ENCODE peak calls at places on chromosomes 7 and 10, in ten cellular contexts. R is mammary epithelial cell, X is H9, N is breast epithelium, J is astrocyte, A is K562, T is ovary, Z is left ventricle myocardium inferior, V is cardiac muscle cell, C is mesendoderm. I is an unnamed sample.

GRCh38 chr7:93910076-93910994 is 4.0 kb downstream of the GNGT1 start:
- DNase-seq in A (no peak), N (no peak), Z (no peak), X (no peak), V (peak; percentile 92), T (peak; percentile 85), R (no peak), J (peak; percentile 84), C (no peak), I (peak; percentile 51)

GRCh38 chr10:54587973-54588372 is 213.1 kb downstream of the PCDH15 start:
- DNase-seq in R (no peak), C (no peak), X (no peak), T (no peak), N (no peak), J (no peak), A (no peak), Z (no peak), V (no peak), I (no peak)

GRCh38 chr7:47100815-47101435 is 481.0 kb downstream of the TNS3 start:
- DNase-seq in R (peak; percentile 35), N (no peak), C (peak; percentile 77), Z (peak; percentile 35), J (no peak), A (peak; percentile 34), X (peak; percentile 78), T (peak; percentile 27), V (peak; percentile 84), I (peak; percentile 76)

GRCh38 chr7:114663502-114663901 is 248.9 kb downstream of the FOXP2 start:
- DNase-seq in A (no peak), V (peak; percentile 61), R (peak; percentile 3), X (no peak), C (peak; percentile 59), J (peak; percentile 3), Z (no peak), T (no peak), N (no peak), I (no peak)

GRCh38 chr10:76649723-76650127 is 987.9 kb downstream of the KCNMA1 start:
- DNase-seq in J (peak; percentile 64), N (no peak), R (peak; percentile 13), X (no peak), C (no peak), V (peak; percentile 10), A (no peak), T (no peak), Z (no peak), I (no peak)

GRCh38 chr10:105837951-105838350 is 1196.9 kb downstream of the SORCS3 start:
- DNase-seq in X (no peak), C (peak; percentile 13), J (peak; percentile 20), Z (no peak), A (no peak), V (peak; percentile 25), N (no peak), R (peak; percentile 4), T (no peak), I (no peak)

GRCh38 chr10:75779276-75779675 is 347.9 kb downstream of the LRMDA start:
- DNase-seq in J (no peak), V (no peak), C (no peak), A (no peak), N (no peak), Z (no peak), R (no peak), T (no peak), X (no peak), I (peak; percentile 61)

GRCh38 chr10:26725837-26726727 is 28.6 kb downstream of the PDSS1 start:
- DNase-seq in Z (peak; percentile 51), C (peak; percentile 35), R (peak; percentile 29), X (no peak), A (peak; percentile 59), J (peak; percentile 60), V (peak; percentile 81), T (peak; percentile 70), N (no peak), I (peak; percentile 76)

GRCh38 chr7:74480861-74481417 is 27.2 kb downstream of the GTF2IRD1 start:
- DNase-seq in R (peak; percentile 31), V (peak; percentile 91), A (no peak), N (peak; percentile 70), J (peak; percentile 70), T (peak; percentile 69), X (no peak), Z (peak; percentile 49), C (peak; percentile 44), I (peak; percentile 87)

GRCh38 chr7:74477188-74477587 is 23.5 kb downstream of the GTF2IRD1 start:
- DNase-seq in R (no peak), X (no peak), Z (no peak), T (no peak), J (no peak), V (no peak), C (no peak), A (no peak), N (no peak), I (peak; percentile 44)

GRCh38 chr7:74478671-74479065 is 25.0 kb downstream of the GTF2IRD1 start:
- DNase-seq in J (no peak), X (no peak), T (no peak), C (no peak), V (peak; percentile 8), A (no peak), Z (no peak), N (no peak), R (no peak), I (no peak)

GRCh38 chr7:74479961-74480829 is 26.5 kb downstream of the GTF2IRD1 start:
- DNase-seq in C (peak; percentile 89), V (peak; percentile 86), X (peak; percentile 81), Z (peak; percentile 85), A (no peak), J (peak; percentile 89), R (peak; percentile 73), N (peak; percentile 65), T (peak; percentile 85), I (peak; percentile 95)

DNA sequence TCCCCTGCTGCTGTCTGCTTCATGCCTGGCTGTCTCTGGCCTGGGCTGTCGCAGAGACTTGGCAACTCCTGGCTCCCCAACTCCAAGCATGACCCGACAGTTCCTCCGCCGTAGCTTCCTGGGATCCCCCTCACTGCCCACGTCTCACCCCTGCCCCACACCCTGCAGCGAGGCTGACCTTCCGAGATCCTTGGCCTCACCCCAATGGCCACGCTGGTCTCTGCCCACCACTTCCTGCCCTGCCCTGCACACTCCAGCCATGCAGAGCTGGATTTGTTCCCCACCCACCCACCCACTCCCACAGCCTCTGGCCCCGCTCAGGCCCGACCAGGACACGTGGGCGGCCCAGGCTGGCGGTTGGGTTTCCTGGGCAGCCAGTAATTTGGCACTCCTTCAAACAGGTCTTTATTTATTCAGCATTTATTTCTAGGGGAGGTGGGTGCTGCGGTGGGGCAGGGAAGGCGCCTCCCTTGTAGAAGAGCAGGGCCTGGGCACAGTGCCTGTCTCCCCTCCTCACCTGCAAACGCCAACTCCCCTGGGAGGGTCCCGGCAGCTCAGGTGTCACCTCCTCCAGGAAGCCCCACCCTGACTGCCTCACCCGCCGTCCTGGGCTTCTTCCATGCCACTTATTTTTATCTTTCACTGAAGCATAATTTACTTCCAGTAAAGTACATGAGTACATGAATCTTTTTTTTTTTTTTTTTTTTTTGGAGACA is 25.5 kb downstream of the GTF2IRD1 start:
- DNase-seq in R (no peak), V (peak; percentile 52), T (peak; percentile 48), C (no peak), N (no peak), Z (peak; percentile 32), J (peak; percentile 48), A (no peak), X (no peak), I (peak; percentile 70)
- H3K4me1 ChIP-seq in R (peaks cover 85% of the 10 kb centered on the region), V (peaks cover 56% of the 10 kb centered on the region), T (peaks cover 23% of the 10 kb centered on the region), C (peaks cover 9% of the 10 kb centered on the region), N (peaks cover 34% of the 10 kb centered on the region), Z (peaks cover 77% of the 10 kb centered on the region), J (peaks cover 77% of the 10 kb centered on the region), A (peaks cover 8% of the 10 kb centered on the region), X (peaks cover 4% of the 10 kb centered on the region), I (peaks cover 13% of the 10 kb centered on the region)

DNA sequence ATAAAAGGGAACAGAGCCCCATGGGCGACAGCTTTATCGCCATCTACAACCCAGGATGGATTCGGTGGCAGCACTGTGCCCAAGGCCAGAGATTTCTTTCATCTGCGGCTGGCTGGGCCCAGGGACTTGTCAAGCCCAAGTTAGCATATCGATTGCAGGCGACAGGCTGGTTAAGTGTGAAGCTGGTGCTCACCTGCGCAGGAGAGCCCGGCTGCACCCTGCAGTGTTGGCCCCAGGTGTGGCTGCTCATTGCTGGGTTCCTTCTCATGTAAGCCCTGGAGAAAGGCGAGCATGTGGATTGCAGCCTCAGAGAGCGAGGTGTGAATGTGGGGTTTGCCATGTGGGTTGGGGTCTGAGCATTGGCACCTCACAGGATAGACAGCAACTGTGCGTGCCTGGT is 40.6 kb upstream of the LRRC4 start:
- DNase-seq in X (no peak), V (no peak), N (no peak), A (no peak), T (no peak), R (no peak), C (no peak), J (no peak), Z (no peak), I (no peak)
- H3K4me1 ChIP-seq in X (no peaks in the 10 kb centered on the region), V (no peaks in the 10 kb centered on the region), N (no peaks in the 10 kb centered on the region), A (no peaks in the 10 kb centered on the region), T (no peaks in the 10 kb centered on the region), R (peaks cover 4% of the 10 kb centered on the region), C (peaks cover 2% of the 10 kb centered on the region), J (peaks cover 20% of the 10 kb centered on the region), Z (peaks cover 16% of the 10 kb centered on the region), I (peaks cover 2% of the 10 kb centered on the region)

GRCh38 chr10:78465456-78465855 is 431.8 kb downstream of the RPS24 start:
- DNase-seq in C (no peak), T (no peak), A (no peak), J (no peak), R (no peak), N (no peak), V (no peak), X (peak; percentile 10), Z (no peak), I (no peak)
- H3K4me1 ChIP-seq in C (no peaks in the 10 kb centered on the region), T (peaks cover 8% of the 10 kb centered on the region), A (no peaks in the 10 kb centered on the region), J (peaks cover 1% of the 10 kb centered on the region), R (no peaks in the 10 kb centered on the region), N (no peaks in the 10 kb centered on the region), V (no peaks in the 10 kb centered on the region), X (peaks cover 4% of the 10 kb centered on the region), Z (no peaks in the 10 kb centered on the region), I (no peaks in the 10 kb centered on the region)

GRCh38 chr7:1669486-1669951 is 558 bp upstream of the ELFN1 start:
- DNase-seq in X (no peak), Z (no peak), N (no peak), T (no peak), J (no peak), R (no peak), V (peak; percentile 25), C (no peak), A (peak; percentile 46), I (no peak)

GRCh38 chr7:1670894-1671875 is 1.1 kb downstream of the ELFN1 start:
- DNase-seq in T (peak; percentile 9), R (no peak), X (peak; percentile 31), J (no peak), A (no peak), N (no peak), V (no peak), C (no peak), Z (no peak), I (peak; percentile 4)

GRCh38 chr7:1668932-1669485 is 1.1 kb upstream of the ELFN1 start:
- DNase-seq in R (no peak), N (no peak), Z (no peak), A (no peak), J (peak; percentile 36), T (peak; percentile 13), V (peak; percentile 30), C (peak; percentile 45), X (peak; percentile 45), I (peak; percentile 24)

GRCh38 chr7:1668486-1668931 is 1.6 kb upstream of the ELFN1 start:
- DNase-seq in Z (peak; percentile 49), C (peak; percentile 33), V (no peak), A (no peak), T (peak; percentile 14), N (no peak), R (no peak), J (no peak), X (peak; percentile 58), I (peak; percentile 14)

DNA sequence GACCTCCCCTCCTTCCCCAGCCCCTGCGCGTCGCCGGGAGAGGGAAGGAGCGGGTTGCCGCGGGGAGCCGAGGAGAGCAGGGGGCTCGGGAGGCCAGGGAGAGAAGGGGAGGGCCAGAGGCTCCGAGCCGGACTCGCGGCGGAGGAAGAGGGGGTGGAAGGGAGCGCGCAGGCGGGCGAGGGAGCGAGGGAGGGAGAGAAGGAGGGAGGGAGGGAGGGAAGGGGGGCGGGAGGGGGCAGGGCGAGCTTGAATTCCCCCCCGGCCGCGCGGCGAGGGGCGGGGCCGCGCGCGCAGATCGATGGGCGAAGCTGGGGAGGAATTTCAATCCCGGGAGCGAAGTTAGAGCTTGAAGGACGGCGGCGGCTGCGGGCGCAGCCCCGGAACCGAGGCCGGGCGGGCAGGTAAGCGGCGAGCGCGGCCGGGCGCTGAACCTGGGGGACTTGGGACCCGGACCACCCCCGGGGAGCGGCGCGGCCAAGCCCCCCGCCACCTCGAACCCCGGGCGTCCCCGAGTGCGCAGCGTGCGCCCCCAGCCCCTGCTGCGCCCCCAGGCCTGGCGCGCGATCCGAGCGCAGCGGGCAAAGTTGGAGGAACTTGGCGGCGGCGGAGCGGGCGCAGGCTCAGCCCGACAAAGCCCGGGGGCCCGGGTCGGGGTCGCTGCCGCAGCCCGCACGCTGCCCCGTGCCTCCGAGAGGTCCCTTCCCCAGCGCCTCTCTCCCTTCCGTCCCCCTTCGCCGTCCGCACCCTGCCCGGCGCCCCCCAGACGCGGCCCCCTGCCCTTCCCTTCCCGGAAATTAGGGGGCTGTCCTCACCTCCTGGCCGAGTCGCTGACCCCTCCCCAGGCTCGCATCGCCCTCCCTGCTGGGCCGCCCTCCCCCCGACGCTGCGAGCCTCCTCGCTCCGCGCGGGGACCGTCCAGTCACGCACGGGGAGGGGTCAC is at the start of gene ELFN1:
- DNase-seq in R (no peak), N (no peak), V (peak; percentile 54), J (peak; percentile 47), X (peak; percentile 83), A (peak; percentile 64), Z (no peak), T (peak; percentile 10), C (peak; percentile 85), I (peak; percentile 80)
- H3K4me1 ChIP-seq in R (peaks cover 13% of the 10 kb centered on the region), N (peaks cover 16% of the 10 kb centered on the region), V (peaks cover 19% of the 10 kb centered on the region), J (peaks cover 19% of the 10 kb centered on the region), X (no peaks in the 10 kb centered on the region), A (no peaks in the 10 kb centered on the region), Z (peaks cover 59% of the 10 kb centered on the region), T (peaks cover 4% of the 10 kb centered on the region), C (no peaks in the 10 kb centered on the region), I (no peaks in the 10 kb centered on the region)